ENCODE peak calls at places on chromosomes 4 and X, in ten cellular contexts. H, P, E, K, B, Z, R, Y, U and L are unnamed samples. For H3K36me3, the result is how much of the 10 kb centered on the place peaks cover.

GRCh38 chr4:8817813-8818062 is 53.9 kb downstream of the HMX1 start:
- DNase-seq in P (peak), H (peak), B (no peak), E (no peak), U (peak), K (peak), R (no peak), Z (no peak), Y (no peak), L (no peak)

GRCh38 chr4:112704322-112704721 is 67.4 kb downstream of the LARP7 start:
- DNase-seq in H (no peak), U (no peak), R (no peak), E (no peak), Z (no peak), P (no peak), K (peak), B (no peak), Y (no peak), L (no peak)

GRCh38 chr4:165737309-165737972 is 135.6 kb upstream of the TLL1 start:
- DNase-seq in E (peak), Y (no peak), R (no peak), U (no peak), B (no peak), H (no peak), Z (peak), P (no peak), K (no peak), L (no peak)

GRCh38 chr4:124118061-124118460 is 594.5 kb downstream of the ANKRD50 start:
- DNase-seq in B (no peak), P (no peak), K (no peak), U (no peak), E (no peak), R (no peak), Z (peak), Y (no peak), H (no peak), L (no peak)

GRCh38 chr4:84965558-84966381 is 720 bp downstream of the WDFY3 start:
- DNase-seq in K (peak), E (no peak), U (peak), P (peak), Z (peak), B (no peak), H (peak), R (peak), Y (peak), L (peak)

GRCh38 chr4:79651516-79651915 is 243.5 kb upstream of the GK2 start:
- DNase-seq in P (no peak), Y (no peak), U (no peak), E (peak), H (no peak), R (no peak), B (no peak), Z (no peak), K (peak), L (no peak)

GRCh38 chr4:6953751-6954380 is 44.2 kb downstream of the TBC1D14 start:
- DNase-seq in E (peak), H (peak), K (peak), P (peak), Y (peak), R (peak), Z (no peak), B (no peak), U (peak), L (peak)

GRCh38 chr4:147108409-147108808 is 162.7 kb upstream of the TTC29 start:
- DNase-seq in B (no peak), R (no peak), H (no peak), E (no peak), K (no peak), P (no peak), U (no peak), Z (peak), Y (no peak), L (no peak)

GRCh38 chr4:4289055-4289454 is 899 bp downstream of the LYAR start:
- DNase-seq in E (no peak), Z (no peak), Y (no peak), K (no peak), B (no peak), U (no peak), H (no peak), P (no peak), R (no peak), L (no peak)

GRCh38 chrX:883588-883987 is 253.0 kb downstream of the SHOX start:
- DNase-seq in B (no peak), Y (no peak), H (no peak), P (no peak), Z (no peak), E (no peak), R (no peak), K (peak), U (no peak), L (no peak)

GRCh38 chr4:174201898-174202297 is 81.6 kb downstream of the FBXO8 start:
- DNase-seq in B (no peak), Z (peak), Y (no peak), K (no peak), H (no peak), R (no peak), E (no peak), P (no peak), U (no peak), L (no peak)

GRCh38 chr4:72641611-72642010 is 72.6 kb upstream of the ADAMTS3 start:
- DNase-seq in R (no peak), B (no peak), U (no peak), H (no peak), Y (no peak), E (peak), Z (no peak), P (no peak), K (no peak), L (no peak)

GRCh38 chr4:29081230-29081955 is 1638.8 kb upstream of the PCDH7 start:
- DNase-seq in R (no peak), Z (peak), Y (no peak), U (no peak), H (no peak), P (no peak), E (peak), B (no peak), K (no peak), L (no peak)

GRCh38 chrX:18894156-18894555 is 89.8 kb downstream of the PHKA2 start:
- DNase-seq in H (no peak), K (no peak), B (no peak), Z (no peak), E (no peak), Y (no peak), P (no peak), R (no peak), U (no peak), L (peak)

GRCh38 chrX:31679861-31680260 is 608.0 kb upstream of the FTHL17 start:
- DNase-seq in E (peak), B (no peak), U (no peak), Y (no peak), R (no peak), H (no peak), Z (no peak), K (no peak), P (no peak), L (no peak)

GRCh38 chr4:175450446-175450845 is 361.6 kb downstream of the GPM6A start:
- DNase-seq in Y (no peak), E (no peak), K (no peak), R (no peak), B (no peak), P (no peak), U (no peak), Z (no peak), H (no peak), L (no peak)

GRCh38 chrX:56805399-56805798 is 76.4 kb downstream of the NBDY start:
- DNase-seq in B (no peak), R (no peak), Y (no peak), H (no peak), Z (no peak), K (peak), E (no peak), U (no peak), P (peak), L (no peak)

GRCh38 chr4:184384056-184384809 is 90.1 kb downstream of the IRF2 start:
- DNase-seq in E (peak), R (no peak), Y (no peak), K (peak), H (no peak), U (no peak), P (no peak), Z (peak), B (no peak), L (peak)

GRCh38 chr4:80006935-80007744 is 65.9 kb downstream of the ANTXR2 start:
- DNase-seq in Z (no peak), K (no peak), E (peak), B (peak), R (no peak), Y (no peak), H (peak), U (no peak), P (no peak), L (no peak)

GRCh38 chr4:74671074-74671698 is 123.1 kb downstream of the BTC start:
- DNase-seq in B (peak), P (peak), R (no peak), U (no peak), Z (peak), Y (no peak), H (peak), K (peak), E (peak), L (no peak)

GRCh38 chr4:153471691-153472080 is 5.5 kb downstream of the TMEM131L start:
- DNase-seq in P (no peak), Y (no peak), B (no peak), R (no peak), H (no peak), K (no peak), U (no peak), E (peak), Z (no peak), L (no peak)

GRCh38 chr4:153479118-153479517 is 13.0 kb downstream of the TMEM131L start:
- DNase-seq in P (no peak), E (no peak), Z (no peak), R (no peak), B (no peak), H (no peak), Y (no peak), U (no peak), K (no peak), L (no peak)

GRCh38 chr4:153476829-153477574 is 10.8 kb downstream of the TMEM131L start:
- DNase-seq in E (peak), H (no peak), B (no peak), Z (no peak), P (no peak), U (no peak), R (no peak), K (peak), Y (no peak), L (no peak)

GRCh38 chr4:153472122-153473037 is 6.2 kb downstream of the TMEM131L start:
- DNase-seq in P (no peak), Y (no peak), H (no peak), Z (no peak), E (no peak), K (no peak), R (no peak), U (no peak), B (no peak), L (no peak)

DNA sequence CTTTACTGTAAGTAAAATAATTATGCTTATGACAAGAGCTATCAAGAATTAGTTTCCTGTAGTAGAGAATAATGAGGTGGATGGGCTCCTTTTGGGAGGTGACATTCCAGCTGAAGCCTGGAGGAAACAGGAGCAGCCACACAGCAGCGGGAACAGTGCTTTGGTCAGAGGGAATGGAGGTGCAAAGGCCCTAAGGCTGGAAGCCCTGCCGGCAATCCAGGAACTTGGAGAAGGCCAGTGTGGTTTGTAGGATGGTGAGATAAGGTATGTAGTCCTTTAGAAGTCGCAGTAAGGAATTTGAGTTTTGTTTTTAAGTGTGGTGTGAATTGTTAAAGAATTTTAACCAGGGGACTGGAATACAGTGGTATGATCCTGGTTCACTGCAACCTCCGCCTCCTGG is 8.1 kb downstream of the TMEM131L start:
- DNase-seq in R (no peak), U (no peak), B (no peak), E (no peak), H (no peak), Z (no peak), Y (no peak), P (no peak), K (no peak), L (no peak)
- H3K4me3 ChIP-seq in R (no peak), U (no peak), B (no peak), E (no peak), H (no peak), Z (no peak), Y (no peak), P (no peak), K (no peak), L (no peak)

GRCh38 chrX:111100191-111100590 is 4.2 kb downstream of the PAK3 start:
- DNase-seq in P (no peak), H (peak), Y (no peak), R (no peak), Z (peak), B (no peak), E (peak), K (peak), U (no peak), L (no peak)

GRCh38 chrX:111102636-111103035 is 6.6 kb downstream of the PAK3 start:
- DNase-seq in B (no peak), Z (no peak), Y (no peak), R (no peak), K (no peak), U (no peak), H (no peak), P (no peak), E (no peak), L (no peak)

GRCh38 chrX:111101580-111101979 is 5.6 kb downstream of the PAK3 start:
- DNase-seq in E (no peak), P (no peak), K (no peak), U (peak), Z (no peak), H (no peak), R (no peak), B (no peak), Y (peak), L (no peak)

GRCh38 chrX:111098874-111099273 is 2.9 kb downstream of the PAK3 start:
- DNase-seq in R (no peak), B (no peak), Z (peak), K (peak), P (peak), E (no peak), U (peak), H (peak), Y (peak), L (peak)

GRCh38 chrX:111103246-111103645 is 7.3 kb downstream of the PAK3 start:
- DNase-seq in H (no peak), Y (peak), U (peak), E (no peak), R (no peak), Z (no peak), B (no peak), K (no peak), P (no peak), L (no peak)
- H3K36me3 ChIP-seq in H (under half), Y (under half), U (under half), E (under half), R (under half), Z (under half), B (under half), K (under half), P (under half), L (under half)

GRCh38 chr4:17230727-17231126 is 281.2 kb downstream of the QDPR start:
- DNase-seq in K (no peak), U (no peak), Z (peak), B (no peak), E (no peak), R (no peak), P (no peak), Y (no peak), H (no peak), L (no peak)

GRCh38 chr4:17234678-17235077 is 277.2 kb downstream of the QDPR start:
- DNase-seq in U (no peak), Z (no peak), K (no peak), Y (no peak), R (no peak), B (no peak), H (no peak), P (no peak), E (no peak), L (no peak)

GRCh38 chr4:17238633-17239032 is 273.3 kb downstream of the QDPR start:
- DNase-seq in P (no peak), E (no peak), Y (no peak), H (no peak), Z (no peak), K (no peak), R (no peak), U (no peak), B (no peak), L (no peak)

GRCh38 chr4:17236686-17237085 is 275.2 kb downstream of the QDPR start:
- DNase-seq in U (no peak), R (no peak), K (no peak), B (no peak), Z (no peak), E (no peak), Y (no peak), P (no peak), H (no peak), L (no peak)

DNA sequence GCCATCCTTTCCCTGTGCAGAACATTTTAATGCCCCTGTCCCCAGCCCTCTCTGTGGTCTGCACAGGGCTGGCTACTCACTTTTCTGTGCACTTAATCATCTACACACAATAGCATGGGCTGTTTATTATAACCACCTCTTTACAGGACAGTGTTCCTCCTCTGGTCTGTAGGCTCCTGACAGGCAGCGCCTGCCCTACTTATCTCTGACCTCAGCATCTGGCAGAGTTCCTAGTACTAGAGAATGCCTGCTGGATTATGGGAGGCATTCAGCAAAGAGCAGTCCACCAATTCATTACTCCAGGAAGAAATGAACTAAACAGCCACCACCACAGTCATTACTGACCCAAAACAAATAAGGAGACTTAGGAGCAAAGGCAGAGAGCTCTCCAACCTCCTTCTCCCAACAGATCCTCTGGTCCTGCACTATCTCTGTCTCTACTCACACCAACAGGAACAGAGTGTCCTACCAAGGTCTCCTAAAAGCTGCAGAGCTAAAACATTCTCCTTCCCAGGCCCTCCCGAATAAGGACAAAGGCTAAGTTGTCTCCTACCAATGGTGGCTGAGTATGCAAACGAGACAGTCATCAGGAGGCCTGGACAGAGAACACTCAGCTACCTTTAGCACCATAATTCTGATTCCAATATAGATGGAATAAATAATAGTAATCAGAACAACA is 279.2 kb downstream of the QDPR start:
- DNase-seq in Y (peak), R (peak), B (no peak), P (no peak), U (peak), K (no peak), E (no peak), Z (no peak), H (peak), L (no peak)
- H3K4me3 ChIP-seq in Y (no peak), R (no peak), B (no peak), P (no peak), U (no peak), K (no peak), E (no peak), Z (no peak), H (no peak), L (no peak)

DNA sequence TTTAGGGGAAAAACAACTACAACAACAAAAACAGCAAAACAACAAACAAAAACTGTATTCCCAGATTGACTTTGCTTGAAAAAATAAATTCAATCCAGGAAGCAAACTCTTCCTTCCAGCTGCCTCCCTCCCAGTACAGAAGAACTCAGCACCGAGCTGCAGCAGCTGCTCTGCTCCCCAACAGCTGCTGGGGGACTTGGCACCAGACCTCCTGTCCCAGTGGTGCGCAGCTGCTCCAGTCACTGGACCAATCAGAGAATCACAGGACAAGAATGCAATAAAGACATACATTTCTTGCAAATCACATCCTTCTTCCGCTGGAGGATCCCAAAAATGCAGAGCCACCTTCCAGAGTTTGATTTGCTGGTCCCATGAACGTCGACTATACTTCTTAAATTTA is 11.8 kb upstream of the FAM53A start:
- DNase-seq in B (no peak), P (no peak), U (no peak), Z (no peak), R (no peak), Y (no peak), E (no peak), H (no peak), K (no peak), L (no peak)
- H3K36me3 ChIP-seq in B (half or more), P (under half), U (under half), Z (half or more), R (under half), Y (under half), E (under half), H (half or more), K (half or more), L (under half)

GRCh38 chrX:30246769-30247489 is at the start of gene MAGEB1:
- DNase-seq in Z (no peak), H (peak), B (no peak), R (no peak), P (no peak), E (no peak), U (no peak), Y (no peak), K (peak), L (no peak)
- H3K4me3 ChIP-seq in Z (no peak), H (no peak), B (no peak), R (no peak), P (no peak), E (no peak), U (no peak), Y (no peak), K (no peak), L (no peak)